ENCODE peak calls at places on chromosome 1, in nine cellular contexts. J, W, P, K, I, X, N, G and Y are unnamed samples. For H3K36me3 and H3K9me3, the result is how much of the 10 kb centered on the place peaks cover.

GRCh38 chr1:66000033-66000637 is 207.4 kb downstream of the PDE4B start:
- DNase-seq in J (no peak), W (no peak), P (no peak), K (no peak), I (no peak), X (no peak), N (peak), G (no peak), Y (no peak)

GRCh38 chr1:22611530-22611947 is 24.9 kb upstream of the C1QA start:
- DNase-seq in J (no peak), W (peak), P (peak), K (peak), I (peak), X (no peak), N (peak), G (no peak), Y (peak)

GRCh38 chr1:208434008-208434407 is 189.8 kb upstream of the PLXNA2 start:
- DNase-seq in J (no peak), W (no peak), P (no peak), K (no peak), I (no peak), X (no peak), N (no peak), G (no peak), Y (peak)

GRCh38 chr1:44648514-44649250 is 25.6 kb downstream of the TMEM53 start:
- DNase-seq in J (no peak), W (no peak), P (peak), K (no peak), I (no peak), X (no peak), N (no peak), G (no peak), Y (no peak)

GRCh38 chr1:217066794-217067193 is 343.6 kb upstream of the ESRRG start:
- DNase-seq in J (no peak), W (no peak), P (no peak), K (no peak), I (no peak), X (no peak), N (no peak), G (no peak), Y (no peak)

GRCh38 chr1:216014046-216014445 is 409.2 kb downstream of the USH2A start:
- DNase-seq in J (no peak), W (no peak), P (no peak), K (no peak), I (no peak), X (no peak), N (no peak), G (no peak), Y (no peak)

GRCh38 chr1:59733443-59734141 is 81.2 kb upstream of the HOOK1 start:
- DNase-seq in J (no peak), W (no peak), P (no peak), K (no peak), I (no peak), X (no peak), N (peak), G (no peak), Y (no peak)

GRCh38 chr1:12047120-12047876 is 15.8 kb upstream of the TNFRSF8 start:
- DNase-seq in J (no peak), W (no peak), P (no peak), K (no peak), I (no peak), X (no peak), N (peak), G (no peak), Y (no peak)

GRCh38 chr1:41333146-41333784 is 28.0 kb upstream of the FOXO6 start:
- DNase-seq in J (no peak), W (no peak), P (no peak), K (no peak), I (peak), X (no peak), N (peak), G (no peak), Y (peak)

GRCh38 chr1:231274119-231274825 is 33.3 kb downstream of the GNPAT start:
- DNase-seq in J (no peak), W (no peak), P (no peak), K (no peak), I (no peak), X (no peak), N (no peak), G (no peak), Y (no peak)

GRCh38 chr1:201376464-201377374 is 761 bp downstream of the TNNT2 start:
- DNase-seq in J (peak), W (no peak), P (no peak), K (no peak), I (peak), X (no peak), N (peak), G (no peak), Y (no peak)

GRCh38 chr1:1442069-1442770 is 6.7 kb downstream of the VWA1 start:
- DNase-seq in J (no peak), W (peak), P (peak), K (no peak), I (no peak), X (no peak), N (no peak), G (no peak), Y (no peak)

GRCh38 chr1:220028496-220028895 is 17.8 kb downstream of the EPRS1 start:
- DNase-seq in J (no peak), W (no peak), P (no peak), K (no peak), I (no peak), X (no peak), N (no peak), G (no peak), Y (no peak)

GRCh38 chr1:156176610-156177210 is 17.2 kb upstream of the SLC25A44 start:
- DNase-seq in J (no peak), W (no peak), P (no peak), K (no peak), I (no peak), X (no peak), N (no peak), G (no peak), Y (no peak)
- H3K36me3 ChIP-seq in J (under half), W (under half), P (under half), K (under half), I (under half), X (under half), N (under half), G (under half), Y (under half)

DNA sequence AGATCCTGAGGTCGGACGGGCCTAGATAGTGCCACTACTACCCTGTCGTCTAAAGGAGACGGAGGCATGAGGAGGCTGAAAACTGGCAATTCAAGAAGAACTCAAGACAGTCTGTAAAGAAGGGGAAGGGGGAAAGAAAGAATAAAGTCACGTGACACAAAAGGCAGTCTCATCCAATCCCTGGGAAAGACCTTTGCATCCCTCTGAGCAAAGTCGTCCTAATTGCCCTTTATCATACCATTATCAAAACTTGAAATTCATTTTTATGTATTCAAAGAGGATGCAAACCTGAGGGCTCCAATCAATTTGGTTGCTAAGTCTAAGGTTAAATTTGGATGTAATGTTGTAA is 2.2 kb downstream of the DUSP10 start:
- DNase-seq in J (no peak), W (no peak), P (no peak), K (no peak), I (no peak), X (no peak), N (no peak), G (no peak), Y (no peak)
- H3K4me3 ChIP-seq in J (no peak), W (no peak), P (peak), K (peak), I (no peak), X (peak), N (peak), G (no peak), Y (no peak)

GRCh38 chr1:96306809-96307208 is 414.8 kb upstream of the PTBP2 start:
- DNase-seq in J (no peak), W (no peak), P (no peak), K (no peak), I (no peak), X (no peak), N (peak), G (no peak), Y (no peak)

GRCh38 chr1:96308314-96308713 is 413.3 kb upstream of the PTBP2 start:
- DNase-seq in J (no peak), W (no peak), P (no peak), K (no peak), I (no peak), X (no peak), N (no peak), G (no peak), Y (no peak)

GRCh38 chr1:96313216-96313615 is 408.4 kb upstream of the PTBP2 start:
- DNase-seq in J (no peak), W (no peak), P (no peak), K (no peak), I (no peak), X (no peak), N (peak), G (no peak), Y (no peak)

GRCh38 chr1:96309783-96310182 is 411.8 kb upstream of the PTBP2 start:
- DNase-seq in J (no peak), W (no peak), P (no peak), K (no peak), I (no peak), X (no peak), N (peak), G (no peak), Y (peak)
- H3K9me3 ChIP-seq in J (under half), W (under half), P (under half), K (under half), I (under half), X (under half), N (under half), G (under half), Y (under half)

DNA sequence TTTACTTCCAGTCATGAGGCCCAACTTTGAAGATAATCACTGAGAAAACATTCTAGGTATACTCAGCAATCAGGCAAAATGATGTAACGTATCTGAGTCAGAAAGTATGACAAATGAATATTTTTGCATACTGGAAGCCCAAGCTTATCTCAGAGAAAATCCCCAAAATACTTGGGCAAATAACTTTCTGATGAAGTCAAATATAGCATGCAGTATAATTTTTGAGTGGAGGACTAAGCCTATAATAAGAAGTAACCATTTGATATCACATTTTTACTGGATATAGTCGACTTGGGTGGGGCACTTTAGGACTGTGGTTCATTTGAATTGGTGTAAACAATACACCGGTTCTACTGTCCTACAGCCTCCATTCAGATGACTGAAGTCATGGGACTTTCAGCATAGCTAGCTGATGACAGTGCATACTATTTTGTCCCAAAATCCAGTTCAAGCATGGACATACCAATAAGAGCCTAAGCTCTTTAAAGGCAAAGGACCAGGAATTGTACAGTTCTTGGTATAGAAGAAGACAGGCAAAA is 2.3 kb upstream of the GADD45A start:
- DNase-seq in J (no peak), W (no peak), P (no peak), K (no peak), I (no peak), X (no peak), N (peak), G (no peak), Y (peak)
- H3K36me3 ChIP-seq in J (under half), W (under half), P (under half), K (under half), I (under half), X (under half), N (under half), G (under half), Y (under half)

GRCh38 chr1:153260473-153260979 is 1.0 kb downstream of the LORICRIN start:
- DNase-seq in J (no peak), W (no peak), P (no peak), K (no peak), I (no peak), X (no peak), N (peak), G (no peak), Y (no peak)

GRCh38 chr1:153261793-153262371 is 2.4 kb downstream of the LORICRIN start:
- DNase-seq in J (no peak), W (no peak), P (no peak), K (no peak), I (no peak), X (no peak), N (peak), G (no peak), Y (no peak)

GRCh38 chr1:153260980-153261792 is 1.7 kb downstream of the LORICRIN start:
- DNase-seq in J (no peak), W (peak), P (peak), K (no peak), I (peak), X (peak), N (peak), G (no peak), Y (peak)

GRCh38 chr1:153262462-153263157 is 3.1 kb downstream of the LORICRIN start:
- DNase-seq in J (no peak), W (no peak), P (no peak), K (no peak), I (no peak), X (no peak), N (no peak), G (no peak), Y (no peak)

DNA sequence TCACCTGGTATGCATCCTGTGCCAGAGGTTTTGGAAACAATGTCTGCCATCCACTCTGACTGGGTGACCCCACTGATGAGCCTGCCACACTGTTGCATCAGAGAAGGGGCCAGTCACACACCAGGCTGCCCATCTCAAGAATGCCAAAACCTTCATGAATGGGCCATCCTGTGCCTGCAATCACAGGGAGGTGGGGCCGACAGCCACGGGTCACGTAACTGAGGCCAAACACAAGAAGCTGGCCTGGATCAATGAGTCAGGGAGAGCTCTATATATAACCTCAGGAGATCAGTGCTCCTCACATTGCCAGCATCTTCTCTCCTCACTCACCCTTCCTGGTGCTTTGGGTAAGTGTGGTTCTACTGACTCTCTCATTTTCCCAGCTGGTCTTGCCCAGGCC is at the start of gene LORICRIN:
- DNase-seq in J (no peak), W (no peak), P (no peak), K (no peak), I (no peak), X (no peak), N (peak), G (no peak), Y (no peak)
- H3K4me3 ChIP-seq in J (no peak), W (no peak), P (no peak), K (no peak), I (no peak), X (no peak), N (no peak), G (no peak), Y (no peak)

GRCh38 chr1:212091438-212092121 is 56.0 kb downstream of the DTL start:
- DNase-seq in J (no peak), W (no peak), P (no peak), K (no peak), I (no peak), X (no peak), N (no peak), G (no peak), Y (no peak)

GRCh38 chr1:212098771-212099170 is 63.2 kb downstream of the DTL start:
- DNase-seq in J (no peak), W (no peak), P (no peak), K (no peak), I (no peak), X (no peak), N (no peak), G (no peak), Y (no peak)

GRCh38 chr1:212098340-212098739 is 62.8 kb downstream of the DTL start:
- DNase-seq in J (no peak), W (no peak), P (no peak), K (no peak), I (no peak), X (no peak), N (no peak), G (no peak), Y (no peak)

GRCh38 chr1:212101735-212102134 is 66.2 kb downstream of the DTL start:
- DNase-seq in J (no peak), W (no peak), P (no peak), K (no peak), I (no peak), X (no peak), N (no peak), G (no peak), Y (no peak)

DNA sequence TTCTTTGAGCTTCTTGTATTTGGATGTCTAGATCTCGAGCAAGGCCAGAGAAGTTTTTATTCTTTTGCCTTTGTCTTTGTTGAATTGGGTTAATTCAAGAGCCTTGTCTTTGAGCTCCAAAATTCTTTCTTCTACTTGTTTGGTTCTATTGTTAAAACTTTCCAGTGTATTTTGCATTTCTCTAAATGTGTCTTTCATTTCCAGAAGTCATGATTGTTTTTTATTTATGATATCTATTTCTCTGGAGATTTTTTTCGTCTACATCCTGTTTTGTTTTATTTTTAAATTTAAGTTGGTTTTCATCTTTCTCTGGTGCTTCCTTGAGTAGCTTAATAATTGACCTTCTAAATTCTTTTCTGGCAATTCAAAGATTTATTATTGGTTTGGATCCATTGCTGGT is 61.8 kb downstream of the DTL start:
- DNase-seq in J (no peak), W (no peak), P (no peak), K (no peak), I (no peak), X (no peak), N (no peak), G (no peak), Y (no peak)
- H3K9me3 ChIP-seq in J (under half), W (under half), P (under half), K (under half), I (under half), X (under half), N (under half), G (under half), Y (under half)